ENCODE peak calls at places on chromosomes 1 and 21, in ten cellular contexts. O, Q, P, U, G, K, V, X, T and Z are unnamed samples.

GRCh38 chr1:63789856-63790605 is 16.2 kb downstream of the ROR1 start:
- DNase-seq in O (no peak), Q (no peak), P (no peak), U (no peak), G (no peak), K (no peak), V (no peak), X (no peak), T (no peak), Z (no peak)

GRCh38 chr1:245475116-245475515 is 320.3 kb downstream of the KIF26B start:
- DNase-seq in O (no peak), Q (no peak), P (no peak), U (no peak), G (no peak), K (no peak), V (no peak), X (peak), T (no peak), Z (no peak)

GRCh38 chr1:54287176-54287650 is 87.2 kb downstream of the MRPL37 start:
- DNase-seq in O (peak), Q (peak), P (peak), U (peak), G (peak), K (peak), V (peak), X (peak), T (peak), Z (peak)

GRCh38 chr1:200115532-200115931 is 88.0 kb downstream of the NR5A2 start:
- DNase-seq in O (no peak), Q (no peak), P (no peak), U (no peak), G (peak), K (no peak), V (no peak), X (no peak), T (no peak), Z (no peak)

GRCh38 chr1:153567621-153568366 is 2.1 kb upstream of the S100A2 start:
- DNase-seq in O (peak), Q (no peak), P (no peak), U (no peak), G (peak), K (peak), V (no peak), X (no peak), T (no peak), Z (peak)

GRCh38 chr1:116374340-116375164 is 1.5 kb downstream of the ATP1A1 start:
- DNase-seq in O (no peak), Q (no peak), P (peak), U (no peak), G (no peak), K (peak), V (no peak), X (no peak), T (no peak), Z (peak)

GRCh38 chr1:40267767-40268187 is 9.7 kb downstream of the ZMPSTE24 start:
- DNase-seq in O (no peak), Q (no peak), P (no peak), U (no peak), G (no peak), K (no peak), V (no peak), X (peak), T (peak), Z (no peak)

GRCh38 chr1:196609114-196609737 is 986 bp upstream of the KCNT2 start:
- DNase-seq in O (peak), Q (no peak), P (peak), U (peak), G (peak), K (peak), V (no peak), X (no peak), T (peak), Z (peak)

GRCh38 chr21:22297575-22297974 is 1299.4 kb downstream of the NCAM2 start:
- DNase-seq in O (no peak), Q (no peak), P (no peak), U (no peak), G (no peak), K (no peak), V (no peak), X (no peak), T (no peak), Z (no peak)

GRCh38 chr1:39485046-39485803 is 6.2 kb upstream of the BMP8A start:
- DNase-seq in O (no peak), Q (no peak), P (no peak), U (no peak), G (no peak), K (no peak), V (no peak), X (peak), T (no peak), Z (no peak)

GRCh38 chr1:8026976-8027747 is 1.1 kb upstream of the ERRFI1 start:
- DNase-seq in O (peak), Q (no peak), P (peak), U (no peak), G (peak), K (no peak), V (peak), X (peak), T (peak), Z (peak)

GRCh38 chr1:151455966-151456365 is 3.3 kb downstream of the POGZ start:
- DNase-seq in O (no peak), Q (no peak), P (no peak), U (no peak), G (no peak), K (no peak), V (no peak), X (no peak), T (no peak), Z (no peak)

GRCh38 chr1:206872139-206872538 is 6.7 kb downstream of the IL20 start:
- DNase-seq in O (no peak), Q (no peak), P (no peak), U (no peak), G (no peak), K (no peak), V (no peak), X (no peak), T (no peak), Z (no peak)

GRCh38 chr1:213623103-213623581 is 364.6 kb upstream of the PROX1 start:
- DNase-seq in O (no peak), Q (no peak), P (no peak), U (peak), G (no peak), K (peak), V (no peak), X (no peak), T (no peak), Z (no peak)
- TF ChIP-seq CTCF in O (no peak), Q (no peak), P (no peak), U (no peak), G (no peak), K (no peak), V (no peak), X (no peak), T (no peak), Z (no peak)

GRCh38 chr1:182787002-182787324 is 2.6 kb upstream of the NPL start:
- DNase-seq in O (no peak), Q (no peak), P (no peak), U (no peak), G (no peak), K (no peak), V (no peak), X (no peak), T (no peak), Z (no peak)
- TF ChIP-seq CTCF in O (no peak), Q (no peak), P (no peak), U (no peak), G (no peak), K (no peak), V (no peak), X (no peak), T (no peak), Z (peak)

DNA sequence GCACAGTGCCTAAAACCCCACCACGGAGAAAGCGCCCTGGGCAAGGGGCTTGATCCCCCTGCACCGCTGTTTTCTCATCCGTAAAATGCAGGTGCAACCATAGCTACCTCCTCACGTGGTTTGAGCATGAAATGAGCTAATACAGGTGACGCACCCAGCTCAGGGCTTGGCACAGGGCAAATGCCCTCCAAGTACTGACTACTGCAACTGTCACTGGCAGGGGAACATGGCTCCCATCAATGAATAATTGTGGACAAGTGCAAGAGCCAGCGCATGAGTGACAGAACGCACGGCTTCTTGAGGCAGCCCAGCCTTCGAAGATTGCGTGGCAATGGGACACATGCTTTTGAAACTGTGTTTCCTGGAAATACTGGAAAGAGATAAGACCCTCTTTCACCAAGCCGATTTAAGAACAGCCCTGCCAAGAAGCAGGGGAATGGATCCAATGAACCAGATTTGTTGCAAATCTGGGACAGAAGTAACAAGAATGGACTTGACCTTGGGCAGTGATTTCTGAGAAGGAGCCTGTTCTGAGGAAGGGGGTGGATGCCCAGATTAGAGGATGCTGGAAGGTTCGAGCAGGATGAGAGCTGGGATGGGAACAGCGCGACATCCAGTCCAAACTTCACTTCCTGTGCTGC is 92.8 kb upstream of the IFFO2 start:
- DNase-seq in O (no peak), Q (no peak), P (no peak), U (no peak), G (no peak), K (no peak), V (no peak), X (peak), T (no peak), Z (no peak)
- TF ChIP-seq CTCF in O (no peak), Q (no peak), P (no peak), U (no peak), G (no peak), K (no peak), V (no peak), X (no peak), T (no peak), Z (no peak)

GRCh38 chr21:15004721-15005370 is 60.0 kb downstream of the NRIP1 start:
- DNase-seq in O (no peak), Q (no peak), P (no peak), U (no peak), G (no peak), K (no peak), V (no peak), X (no peak), T (no peak), Z (no peak)
- TF ChIP-seq CTCF in O (no peak), Q (no peak), P (no peak), U (no peak), G (no peak), K (no peak), V (no peak), X (no peak), T (no peak), Z (no peak)